ENCODE peak calls at places on chromosome 2, in five cellular contexts. One of them, this sample, is unnamed.

GRCh38 chr2:85318222-85319182 is 9.3 kb downstream of the TGOLN2 start:
- DNase-seq in CD4-positive, alpha-beta T cell: no peak
- DNase-seq in GM19239: no peak
- DNase-seq in HCEC 1CT: peak; percentile 43
- DNase-seq in fibroblast of pulmonary artery: peak; percentile 61
- DNase-seq in this sample: no peak

GRCh38 chr2:79723830-79724229 is 211.0 kb downstream of the CTNNA2 start:
- DNase-seq in CD4-positive, alpha-beta T cell: no peak
- DNase-seq in GM19239: no peak
- DNase-seq in HCEC 1CT: peak; percentile 2
- DNase-seq in fibroblast of pulmonary artery: peak; percentile 53
- DNase-seq in this sample: no peak

GRCh38 chr2:26727641-26728561 is 35.4 kb downstream of the KCNK3 start:
- DNase-seq in CD4-positive, alpha-beta T cell: no peak
- DNase-seq in GM19239: no peak
- DNase-seq in HCEC 1CT: no peak
- DNase-seq in fibroblast of pulmonary artery: no peak
- DNase-seq in this sample: no peak

GRCh38 chr2:69594341-69594740 is 49.2 kb downstream of the AAK1 start:
- DNase-seq in CD4-positive, alpha-beta T cell: no peak
- DNase-seq in GM19239: no peak
- DNase-seq in HCEC 1CT: peak; percentile 58
- DNase-seq in fibroblast of pulmonary artery: peak; percentile 52
- DNase-seq in this sample: no peak

GRCh38 chr2:207993141-207993763 is 32.1 kb downstream of the PLEKHM3 start:
- DNase-seq in CD4-positive, alpha-beta T cell: no peak
- DNase-seq in GM19239: no peak
- DNase-seq in HCEC 1CT: peak; percentile 73
- DNase-seq in fibroblast of pulmonary artery: peak; percentile 29
- DNase-seq in this sample: no peak

GRCh38 chr2:152298754-152299153 is 36.2 kb upstream of the FMNL2 start:
- DNase-seq in CD4-positive, alpha-beta T cell: no peak
- DNase-seq in GM19239: no peak
- DNase-seq in HCEC 1CT: peak; percentile 23
- DNase-seq in fibroblast of pulmonary artery: peak; percentile 49
- DNase-seq in this sample: no peak

GRCh38 chr2:51510298-51510697 is 478.4 kb upstream of the NRXN1 start:
- DNase-seq in CD4-positive, alpha-beta T cell: no peak
- DNase-seq in GM19239: no peak
- DNase-seq in HCEC 1CT: no peak
- DNase-seq in fibroblast of pulmonary artery: no peak
- DNase-seq in this sample: no peak

GRCh38 chr2:164920430-164920829 is 34.9 kb downstream of the SLC38A11 start:
- DNase-seq in CD4-positive, alpha-beta T cell: no peak
- DNase-seq in GM19239: no peak
- DNase-seq in HCEC 1CT: peak; percentile 97
- DNase-seq in fibroblast of pulmonary artery: peak; percentile 89
- DNase-seq in this sample: no peak

GRCh38 chr2:55391155-55391554 is 28.5 kb downstream of the CCDC88A start:
- DNase-seq in CD4-positive, alpha-beta T cell: no peak
- DNase-seq in GM19239: no peak
- DNase-seq in HCEC 1CT: no peak
- DNase-seq in fibroblast of pulmonary artery: no peak
- DNase-seq in this sample: no peak

GRCh38 chr2:226742346-226742745 is 57.3 kb downstream of the IRS1 start:
- DNase-seq in CD4-positive, alpha-beta T cell: no peak
- DNase-seq in GM19239: no peak
- DNase-seq in HCEC 1CT: no peak
- DNase-seq in fibroblast of pulmonary artery: peak; percentile 12
- DNase-seq in this sample: no peak